ENCODE peak calls at places on chromosomes 1 and 21, in seven cellular contexts. B is uterus, L is IMR-90, T is gastrocnemius medialis, C is GM12891, W is adrenal gland, Y is A549. D is an unnamed sample.

GRCh38 chr1:167121375-167122120 is 27.7 kb downstream of the STYXL2 start:
- DNase-seq in B (peak; percentile 24), L (no peak), T (no peak), C (no peak), W (peak; percentile 28), Y (peak; percentile 58), D (peak; percentile 89)

GRCh38 chr1:27992271-27992670 is 32.5 kb downstream of the XKR8 start:
- DNase-seq in B (no peak), L (no peak), T (no peak), C (no peak), W (no peak), Y (no peak), D (peak; percentile 56)

GRCh38 chr1:147492207-147492606 is 49.1 kb upstream of the BCL9 start:
- DNase-seq in B (no peak), L (no peak), T (no peak), C (no peak), W (no peak), Y (no peak), D (no peak)

GRCh38 chr1:17547271-17547670 is 7.8 kb downstream of the ARHGEF10L start:
- DNase-seq in B (no peak), L (no peak), T (no peak), C (no peak), W (no peak), Y (no peak), D (no peak)

GRCh38 chr1:235009074-235009473 is 119.6 kb downstream of the TOMM20 start:
- DNase-seq in B (no peak), L (no peak), T (no peak), C (no peak), W (no peak), Y (no peak), D (no peak)

GRCh38 chr1:18256318-18257235 is 149.0 kb downstream of the IGSF21 start:
- DNase-seq in B (no peak), L (no peak), T (no peak), C (peak; percentile 24), W (peak; percentile 70), Y (peak; percentile 15), D (no peak)

GRCh38 chr21:17537299-17537698 is 24.5 kb downstream of the CXADR start:
- DNase-seq in B (no peak), L (no peak), T (no peak), C (no peak), W (no peak), Y (no peak), D (no peak)

GRCh38 chr1:21552715-21553114 is 43.5 kb downstream of the ALPL start:
- DNase-seq in B (no peak), L (peak; percentile 93), T (no peak), C (no peak), W (no peak), Y (no peak), D (no peak)

GRCh38 chr1:230151924-230152468 is 85.0 kb downstream of the GALNT2 start:
- DNase-seq in B (no peak), L (no peak), T (no peak), C (no peak), W (no peak), Y (no peak), D (no peak)

GRCh38 chr1:89800022-89800655 is 20.7 kb upstream of the LRRC8D start:
- DNase-seq in B (no peak), L (no peak), T (no peak), C (no peak), W (no peak), Y (no peak), D (no peak)

GRCh38 chr1:194975913-194976312 is 1632.3 kb downstream of the KCNT2 start:
- DNase-seq in B (no peak), L (peak; percentile 62), T (no peak), C (no peak), W (no peak), Y (no peak), D (no peak)

GRCh38 chr1:1623181-1623630 is 7.9 kb downstream of the MIB2 start:
- DNase-seq in B (no peak), L (no peak), T (no peak), C (no peak), W (no peak), Y (no peak), D (peak; percentile 87)

GRCh38 chr1:205554016-205554811 is 49.7 kb downstream of the CDK18 start:
- DNase-seq in B (no peak), L (no peak), T (no peak), C (no peak), W (no peak), Y (no peak), D (no peak)

GRCh38 chr1:7705048-7705907 is 65.8 kb upstream of the VAMP3 start:
- DNase-seq in B (no peak), L (no peak), T (no peak), C (no peak), W (no peak), Y (no peak), D (peak; percentile 93)

GRCh38 chr1:157418231-157418630 is 134.1 kb downstream of the FCRL5 start:
- DNase-seq in B (no peak), L (no peak), T (no peak), C (no peak), W (no peak), Y (no peak), D (no peak)
- TF ChIP-seq POLR2A in B (no peak), L (no peak), T (no peak), C (no peak), W (no peak), Y (no peak), D (no peak)

GRCh38 chr1:157045251-157046218 is at the start of gene ARHGEF11:
- DNase-seq in B (peak; percentile 94), L (peak; percentile 87), T (peak; percentile 85), C (peak; percentile 52), W (peak; percentile 94), Y (peak; percentile 69), D (peak; percentile 98)
- TF ChIP-seq POLR2A in B (peak; percentile 51), L (peak; percentile 65), T (peak; percentile 80), C (no peak), W (peak; percentile 78), Y (peak; percentile 89), D (peak; percentile 85)

DNA sequence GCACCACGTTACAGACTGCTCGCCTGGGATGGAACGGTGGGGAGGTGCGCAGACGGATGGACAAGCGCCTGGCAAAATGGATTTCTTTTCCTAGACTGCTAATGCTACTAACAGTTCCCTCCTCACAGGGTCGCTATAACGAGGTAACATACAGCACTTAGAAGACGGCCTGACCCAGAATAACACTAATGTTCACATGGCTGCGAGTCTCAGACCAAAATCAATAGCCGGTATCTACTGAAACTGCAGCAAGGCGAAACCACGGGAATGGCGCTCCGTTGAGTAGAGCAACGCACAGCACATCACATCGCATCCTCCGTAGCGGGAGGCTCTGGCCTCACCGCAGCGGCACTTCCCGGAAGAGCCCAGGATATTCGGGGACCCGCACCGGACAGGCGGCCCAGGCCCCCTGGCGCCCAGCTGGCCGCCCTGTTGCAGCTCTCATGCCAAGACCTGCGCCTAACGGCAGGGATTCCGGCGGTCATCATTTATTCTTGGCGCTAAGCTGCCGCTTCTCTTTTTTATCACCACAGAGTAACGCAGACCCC is 46.6 kb downstream of the VPS26C start:
- DNase-seq in B (no peak), L (peak; percentile 50), T (no peak), C (no peak), W (no peak), Y (peak; percentile 15), D (peak; percentile 32)
- TF ChIP-seq POLR2A in B (no peak), L (no peak), T (no peak), C (no peak), W (no peak), Y (no peak), D (no peak)

GRCh38 chr1:153568367-153569099 is 2.9 kb upstream of the S100A2 start:
- DNase-seq in B (peak; percentile 93), L (peak; percentile 84), T (peak; percentile 78), C (peak; percentile 68), W (peak; percentile 89), Y (peak; percentile 93), D (peak; percentile 86)

GRCh38 chr1:153565529-153566374 is at the start of gene S100A2:
- DNase-seq in B (peak; percentile 69), L (peak; percentile 97), T (peak; percentile 67), C (peak; percentile 52), W (peak; percentile 66), Y (peak; percentile 88), D (peak; percentile 91)

GRCh38 chr1:153567621-153568366 is 2.1 kb upstream of the S100A2 start:
- DNase-seq in B (no peak), L (peak; percentile 71), T (no peak), C (no peak), W (no peak), Y (peak; percentile 48), D (no peak)

GRCh38 chr1:153563991-153564390 is 1.7 kb downstream of the S100A2 start:
- DNase-seq in B (peak; percentile 8), L (no peak), T (no peak), C (no peak), W (no peak), Y (no peak), D (no peak)

GRCh38 chr1:153566414-153567371 is 1.0 kb upstream of the S100A2 start:
- DNase-seq in B (peak; percentile 93), L (peak; percentile 99), T (peak; percentile 98), C (peak; percentile 57), W (peak; percentile 96), Y (peak; percentile 99), D (peak; percentile 100)
- TF ChIP-seq POLR2A in B (peak; percentile 55), L (peak; percentile 68), T (peak; percentile 48), C (no peak), W (peak; percentile 21), Y (no peak), D (peak; percentile 36)

GRCh38 chr1:154219511-154219910 is 1.2 kb upstream of the UBAP2L start:
- DNase-seq in B (no peak), L (peak; percentile 47), T (peak; percentile 10), C (no peak), W (peak; percentile 33), Y (no peak), D (peak; percentile 41)

GRCh38 chr1:154220071-154220969 is at the start of gene UBAP2L:
- DNase-seq in B (peak; percentile 99), L (peak; percentile 99), T (peak; percentile 99), C (peak; percentile 86), W (peak; percentile 99), Y (peak; percentile 92), D (peak; percentile 99)

GRCh38 chr1:154221815-154222081 is 993 bp downstream of the UBAP2L start:
- DNase-seq in B (no peak), L (peak; percentile 87), T (no peak), C (no peak), W (no peak), Y (no peak), D (no peak)

GRCh38 chr1:154222518-154222917 is 1.8 kb downstream of the UBAP2L start:
- DNase-seq in B (no peak), L (no peak), T (no peak), C (no peak), W (no peak), Y (no peak), D (no peak)

GRCh38 chr1:154220970-154221814 is 437 bp downstream of the UBAP2L start:
- DNase-seq in B (peak; percentile 64), L (peak; percentile 30), T (peak; percentile 26), C (peak; percentile 32), W (peak; percentile 73), Y (peak; percentile 27), D (peak; percentile 50)
- TF ChIP-seq POLR2A in B (no peak), L (peak; percentile 91), T (no peak), C (peak; percentile 92), W (no peak), Y (peak; percentile 18), D (peak; percentile 32)

GRCh38 chr1:23743287-23744052 is at the start of gene ELOA:
- DNase-seq in B (peak; percentile 68), L (peak; percentile 53), T (peak; percentile 36), C (peak; percentile 90), W (peak; percentile 70), Y (peak; percentile 64), D (peak; percentile 95)
- TF ChIP-seq POLR2A in B (peak; percentile 43), L (peak; percentile 59), T (peak; percentile 70), C (peak; percentile 93), W (peak; percentile 32), Y (peak; percentile 66), D (peak; percentile 64)